ENCODE peak calls at places on chromosome 18, in nine cellular contexts. F is B cell, J is neural progenitor cell, C is right cardiac atrium, K is fibroblast of pulmonary artery, Z is mucosa of descending colon, E is HTR-8/SVneo, G is glutamatergic neuron, V is stomach. X is an unnamed sample.

GRCh38 chr18:12287131-12287681 is 20.8 kb upstream of the TUBB6 start:
- DNase-seq in F (no peak), J (peak), C (no peak), K (no peak), Z (no peak), E (no peak), G (no peak), V (no peak), X (no peak)

GRCh38 chr18:944440-944839 is 39.8 kb downstream of the ADCYAP1 start:
- DNase-seq in F (no peak), J (no peak), C (no peak), K (peak), Z (no peak), E (peak), G (no peak), V (no peak), X (no peak)

GRCh38 chr18:45503988-45504387 is 111.3 kb upstream of the SLC14A2 start:
- DNase-seq in F (no peak), J (no peak), C (no peak), K (no peak), Z (no peak), E (no peak), G (no peak), V (no peak), X (no peak)

GRCh38 chr18:63970803-63971191 is 916 bp downstream of the SERPINB8 start:
- DNase-seq in F (no peak), J (peak), C (peak), K (no peak), Z (peak), E (peak), G (peak), V (no peak), X (no peak)

GRCh38 chr18:42436366-42436765 is 481.3 kb downstream of the PIK3C3 start:
- DNase-seq in F (no peak), J (no peak), C (no peak), K (no peak), Z (no peak), E (no peak), G (no peak), V (no peak), X (no peak)

GRCh38 chr18:74506405-74507119 is 10.4 kb downstream of the CNDP2 start:
- DNase-seq in F (no peak), J (no peak), C (peak), K (peak), Z (no peak), E (no peak), G (no peak), V (peak), X (no peak)

GRCh38 chr18:42112657-42113420 is 157.8 kb downstream of the PIK3C3 start:
- DNase-seq in F (no peak), J (no peak), C (no peak), K (peak), Z (no peak), E (no peak), G (no peak), V (no peak), X (no peak)

GRCh38 chr18:22694954-22695353 is 238.2 kb upstream of the RBBP8 start:
- DNase-seq in F (no peak), J (no peak), C (peak), K (peak), Z (no peak), E (peak), G (no peak), V (no peak), X (no peak)

GRCh38 chr18:75277629-75277966 is 67.0 kb downstream of the TSHZ1 start:
- DNase-seq in F (no peak), J (no peak), C (no peak), K (no peak), Z (no peak), E (no peak), G (no peak), V (no peak), X (no peak)

GRCh38 chr18:34661464-34662087 is 48.5 kb upstream of the DTNA start:
- DNase-seq in F (peak), J (peak), C (no peak), K (peak), Z (no peak), E (peak), G (no peak), V (no peak), X (peak)

GRCh38 chr18:75393721-75394120 is 33.8 kb downstream of the SMIM21 start:
- DNase-seq in F (no peak), J (no peak), C (no peak), K (no peak), Z (no peak), E (no peak), G (no peak), V (no peak), X (no peak)

GRCh38 chr18:61749031-61749430 is 143.8 kb downstream of the RNF152 start:
- DNase-seq in F (no peak), J (no peak), C (no peak), K (no peak), Z (no peak), E (no peak), G (no peak), V (no peak), X (no peak)

GRCh38 chr18:79583426-79583825 is 96.2 kb upstream of the CTDP1 start:
- DNase-seq in F (no peak), J (no peak), C (peak), K (no peak), Z (peak), E (no peak), G (no peak), V (no peak), X (no peak)

GRCh38 chr18:48345596-48345995 is 63.6 kb downstream of the ZBTB7C start:
- DNase-seq in F (no peak), J (no peak), C (no peak), K (peak), Z (no peak), E (no peak), G (no peak), V (peak), X (peak)

GRCh38 chr18:41783879-41784278 is 171.2 kb upstream of the PIK3C3 start:
- DNase-seq in F (no peak), J (no peak), C (no peak), K (no peak), Z (no peak), E (no peak), G (no peak), V (no peak), X (no peak)